ENCODE peak calls at places on chromosomes 6 and 20, in six cellular contexts. F is body of pancreas, S is heart left ventricle, V is adrenal gland, I is suprapubic skin, Z is esophagus squamous epithelium. H is an unnamed sample. For H3K27me3, the result is how much of the 10 kb centered on the place peaks cover.

GRCh38 chr6:79269877-79270276 is 35.4 kb upstream of the HMGN3 start:
- DNase-seq in V (no peak), Z (no peak), S (no peak), I (no peak), F (no peak), H (no peak)

GRCh38 chr6:6811151-6812002 is 222.9 kb downstream of the LY86 start:
- DNase-seq in Z (no peak), S (no peak), V (peak), I (no peak), F (peak), H (no peak)

GRCh38 chr6:146297815-146298214 is 245.8 kb upstream of the RAB32 start:
- DNase-seq in F (no peak), Z (no peak), S (no peak), I (no peak), V (no peak), H (no peak)

GRCh38 chr20:46202758-46203509 is 84.8 kb downstream of the CD40 start:
- DNase-seq in F (no peak), I (no peak), V (peak), S (peak), Z (no peak), H (no peak)

GRCh38 chr20:49149281-49150045 is 38.7 kb downstream of the STAU1 start:
- DNase-seq in V (no peak), S (no peak), I (no peak), F (no peak), Z (no peak), H (no peak)

GRCh38 chr6:137495652-137496391 is 1.6 kb upstream of the OLIG3 start:
- DNase-seq in I (no peak), F (no peak), V (no peak), S (no peak), Z (no peak), H (no peak)

GRCh38 chr20:33812673-33813462 is 1.7 kb downstream of the CHMP4B start:
- DNase-seq in I (no peak), F (peak), V (no peak), S (no peak), Z (no peak), H (no peak)

GRCh38 chr20:18012901-18013300 is 44.1 kb downstream of the MGME1 start:
- DNase-seq in Z (no peak), V (no peak), I (no peak), S (no peak), F (no peak), H (no peak)

GRCh38 chr6:108677357-108677756 is 116.6 kb downstream of the FOXO3 start:
- DNase-seq in Z (no peak), F (no peak), S (no peak), V (no peak), I (no peak), H (no peak)

GRCh38 chr20:64049060-64049886 is at the start of gene SOX18:
- DNase-seq in F (no peak), V (no peak), S (peak), I (no peak), Z (no peak), H (no peak)

GRCh38 chr20:17910828-17911294 is 57.7 kb downstream of the SNX5 start:
- DNase-seq in S (peak), F (peak), I (no peak), V (peak), Z (no peak), H (no peak)

GRCh38 chr6:169791721-169792131 is 40.3 kb downstream of the ERMARD start:
- DNase-seq in I (peak), S (no peak), V (peak), Z (no peak), F (no peak), H (no peak)

GRCh38 chr20:40738976-40739375 is 49.9 kb upstream of the MAFB start:
- DNase-seq in V (no peak), Z (no peak), I (no peak), F (no peak), S (no peak), H (no peak)

GRCh38 chr6:20455175-20456075 is 53.7 kb downstream of the E2F3 start:
- DNase-seq in I (no peak), F (no peak), V (no peak), S (no peak), Z (no peak), H (no peak)

GRCh38 chr6:30556714-30556963 is 350 bp upstream of the GNL1 start:
- DNase-seq in S (peak), Z (peak), F (peak), V (peak), I (peak), H (no peak)

DNA sequence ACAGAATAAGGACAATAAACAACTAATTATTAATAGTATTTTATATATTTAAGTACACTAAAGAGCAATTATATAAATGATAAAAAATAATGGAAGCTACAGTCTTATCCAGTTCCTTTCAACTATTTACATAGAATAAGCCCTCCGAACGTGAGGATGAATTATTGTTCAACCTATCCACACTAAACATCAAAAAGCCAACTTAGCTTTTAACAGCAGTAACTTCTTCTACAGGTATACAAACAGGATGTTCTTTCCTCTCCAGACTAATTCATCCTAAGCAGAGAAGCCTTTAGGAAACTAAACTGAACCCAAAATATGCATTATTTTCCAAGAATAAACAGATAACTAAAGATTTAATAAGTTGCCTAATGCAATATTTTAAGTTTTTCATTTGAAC is 2.3 kb downstream of the FKBP5 start:
- DNase-seq in Z (no peak), S (no peak), F (no peak), I (no peak), V (no peak), H (no peak)
- TF ChIP-seq POLR2A in Z (peak), S (no peak), F (no peak), I (no peak), V (no peak), H (no peak)

DNA sequence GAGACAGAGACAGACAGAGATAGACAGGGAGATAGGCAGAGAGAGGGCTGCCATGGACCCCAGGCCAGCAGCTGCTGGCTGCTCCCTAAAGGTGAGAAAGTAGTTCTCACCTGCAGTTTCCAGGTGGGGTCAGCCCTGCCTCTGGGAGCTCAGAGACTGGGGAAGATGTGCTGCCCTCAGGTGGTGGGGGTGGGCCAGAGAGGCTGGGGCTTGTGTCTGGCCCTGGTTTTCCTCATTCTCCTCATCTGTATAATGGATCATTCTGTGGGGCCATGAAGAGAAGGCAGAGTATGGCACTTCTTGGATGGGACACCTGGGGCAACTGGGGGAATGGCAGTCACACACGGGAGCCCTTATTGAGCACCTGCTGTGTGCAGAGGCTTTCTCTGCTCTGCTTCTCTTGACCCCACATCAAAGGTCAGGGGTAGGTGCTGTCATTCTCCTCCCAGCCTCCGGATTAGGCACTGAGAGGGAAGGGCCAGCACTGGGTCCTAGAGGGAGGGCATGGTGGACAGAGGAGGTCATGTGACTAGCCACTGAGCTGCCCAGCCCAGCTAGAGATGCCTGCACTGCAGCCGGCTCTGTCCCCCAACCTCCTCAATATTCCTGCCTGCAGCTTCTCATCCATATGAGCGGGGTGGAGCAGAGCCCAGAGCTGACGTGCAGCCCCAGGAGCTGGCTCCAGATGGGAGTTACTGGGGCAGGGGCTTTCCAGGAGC is 4.1 kb downstream of the ANGPT4 start:
- DNase-seq in V (no peak), I (no peak), F (no peak), Z (no peak), S (no peak), H (no peak)
- H3K27me3 ChIP-seq in V (under half), I (under half), F (under half), Z (under half), S (under half), H (under half)

GRCh38 chr6:132790450-132790849 is 8.0 kb downstream of the SLC18B1 start:
- DNase-seq in V (no peak), Z (no peak), S (no peak), I (no peak), F (no peak), H (no peak)
- H3K4me3 ChIP-seq in V (no peak), Z (no peak), S (no peak), I (no peak), F (no peak), H (no peak)

GRCh38 chr6:16150098-16150497 is 21.2 kb downstream of the MYLIP start:
- DNase-seq in I (no peak), V (no peak), F (no peak), Z (no peak), S (no peak), H (no peak)
- TF ChIP-seq POLR2A in I (no peak), V (no peak), F (no peak), Z (no peak), S (no peak), H (no peak)

GRCh38 chr6:166010136-166010535 is 157.5 kb downstream of the TBXT start:
- DNase-seq in S (no peak), I (no peak), V (no peak), Z (no peak), F (no peak), H (no peak)
- H3K27me3 ChIP-seq in S (half or more), I (half or more), V (under half), Z (under half), F (under half), H (under half)

GRCh38 chr20:5608104-5608447 is 142.1 kb upstream of the SHLD1 start:
- DNase-seq in S (no peak), F (no peak), I (no peak), V (no peak), Z (no peak), H (no peak)
- H3K4me3 ChIP-seq in S (peak), F (no peak), I (peak), V (peak), Z (no peak), H (peak)

DNA sequence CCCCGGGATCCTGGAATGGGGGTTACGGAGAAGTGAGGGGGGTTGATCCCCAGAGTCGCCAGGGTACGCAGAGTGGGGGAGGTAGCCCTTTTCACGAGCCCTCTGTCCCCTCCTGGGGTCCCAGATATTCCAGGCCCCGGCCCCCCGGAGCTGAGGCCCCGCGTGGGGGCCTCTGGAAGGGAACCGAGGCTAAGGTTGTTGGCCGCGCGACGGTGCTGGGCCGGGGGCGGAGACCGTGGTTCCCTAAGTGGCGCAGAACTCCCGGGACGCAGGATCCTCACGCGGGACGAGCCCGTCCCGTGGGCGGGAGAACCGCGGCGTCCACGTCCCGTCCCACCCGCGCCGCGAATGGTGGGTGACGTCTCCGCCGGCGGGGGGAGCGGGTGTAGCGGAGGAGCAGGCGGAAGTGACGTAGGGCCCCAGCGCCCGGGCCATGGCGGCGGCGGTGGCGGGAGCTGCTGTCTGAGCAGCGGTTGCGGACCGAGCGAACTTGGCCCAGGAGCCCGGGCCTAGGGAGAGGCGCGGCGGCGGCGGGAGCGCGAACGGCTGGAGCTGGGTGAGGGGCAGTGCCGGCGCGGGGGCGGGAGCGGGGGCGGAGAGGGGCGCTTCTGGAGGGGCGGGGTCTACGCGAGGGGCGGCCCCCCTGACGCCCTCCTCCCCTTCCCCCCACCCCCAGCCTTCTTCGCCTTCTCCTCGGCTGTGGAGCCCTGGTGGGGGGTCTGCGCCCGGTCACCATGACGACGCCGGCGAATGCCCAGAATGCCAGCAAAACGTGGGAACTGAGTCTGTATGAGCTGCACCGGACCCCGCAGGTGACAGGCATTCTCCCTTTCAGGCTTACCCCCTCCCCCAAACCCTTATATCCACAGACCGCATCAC is at the start of gene RING1:
- DNase-seq in S (peak), F (peak), Z (no peak), I (peak), V (peak), H (peak)
- TF ChIP-seq POLR2A in S (peak), F (peak), Z (peak), I (peak), V (peak), H (peak)

DNA sequence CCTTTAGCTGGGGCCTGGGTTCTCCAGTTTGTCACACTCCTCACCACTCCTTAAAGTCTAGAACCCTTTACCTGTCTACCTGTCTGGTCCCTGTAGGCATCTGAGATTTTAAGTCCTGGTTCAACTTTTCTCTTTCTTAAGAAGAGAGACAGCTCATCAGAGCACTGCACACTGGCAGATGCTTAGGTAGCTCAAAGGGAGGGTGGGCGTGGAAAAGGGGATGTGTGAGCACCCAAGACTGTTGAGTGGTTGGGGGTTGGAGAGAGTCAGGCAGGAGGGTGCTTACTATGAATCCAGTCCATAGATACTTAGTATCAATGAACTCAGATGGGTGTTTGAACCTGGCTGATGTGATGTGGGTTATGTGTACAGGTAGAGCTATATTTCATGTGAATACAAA is 6.6 kb upstream of the KCNG1 start:
- DNase-seq in S (no peak), F (no peak), I (no peak), Z (no peak), V (no peak), H (no peak)
- H3K27me3 ChIP-seq in S (half or more), F (under half), I (half or more), Z (under half), V (under half), H (under half)

GRCh38 chr6:16319813-16320532 is 81.6 kb downstream of the GMPR start:
- DNase-seq in Z (no peak), I (peak), S (peak), F (peak), V (peak), H (peak)
- H3K4me3 ChIP-seq in Z (peak), I (peak), S (peak), F (no peak), V (peak), H (peak)

GRCh38 chr6:36695414-36695813 is 2.2 kb upstream of the RAB44 start:
- DNase-seq in I (no peak), S (no peak), Z (no peak), V (no peak), F (no peak), H (no peak)

GRCh38 chr6:36698196-36698595 is 570 bp downstream of the RAB44 start:
- DNase-seq in I (no peak), S (no peak), V (no peak), Z (no peak), F (no peak), H (no peak)

GRCh38 chr6:36698871-36699271 is 1.2 kb downstream of the RAB44 start:
- DNase-seq in Z (no peak), F (no peak), V (no peak), I (no peak), S (no peak), H (no peak)

GRCh38 chr6:36699290-36699689 is 1.7 kb downstream of the RAB44 start:
- DNase-seq in Z (no peak), S (no peak), V (no peak), F (no peak), I (no peak), H (no peak)

GRCh38 chr6:36697481-36697903 is at the start of gene RAB44:
- DNase-seq in V (no peak), F (no peak), I (peak), Z (no peak), S (no peak), H (no peak)
- TF ChIP-seq POLR2A in V (no peak), F (no peak), I (no peak), Z (no peak), S (no peak), H (no peak)